ENCODE peak calls at places on chromosomes 12 and 14, in five cellular contexts. I, R, V, Q and B are unnamed samples.
A peak's percentile ranks its signal among the peaks of the same experiment; 100 is the strongest.

GRCh38 chr12:95557625-95558024 is 6.3 kb upstream of the USP44 start:
- DNase-seq in I (no peak), R (no peak), V (no peak), Q (no peak), B (no peak)

GRCh38 chr12:128672428-128672827 is 151.3 kb downstream of the SLC15A4 start:
- DNase-seq in I (no peak), R (no peak), V (no peak), Q (no peak), B (no peak)

GRCh38 chr12:120649442-120650248 is 9.2 kb downstream of the CABP1 start:
- DNase-seq in I (peak; percentile 68), R (no peak), V (no peak), Q (no peak), B (no peak)

GRCh38 chr12:110271015-110271414 is 10.0 kb upstream of the ATP2A2 start:
- DNase-seq in I (no peak), R (no peak), V (no peak), Q (no peak), B (no peak)

GRCh38 chr12:26238341-26239126 is 43.2 kb downstream of the SSPN start:
- DNase-seq in I (no peak), R (peak; percentile 80), V (peak; percentile 15), Q (no peak), B (no peak)

GRCh38 chr14:68444449-68445168 is 348.3 kb downstream of the ZFP36L1 start:
- DNase-seq in I (no peak), R (peak; percentile 79), V (peak; percentile 79), Q (peak; percentile 62), B (no peak)

GRCh38 chr12:42031847-42032564 is 112.7 kb downstream of the GXYLT1 start:
- DNase-seq in I (no peak), R (no peak), V (no peak), Q (no peak), B (no peak)

GRCh38 chr14:69263364-69263763 is 3.4 kb downstream of the GALNT16 start:
- DNase-seq in I (no peak), R (peak; percentile 92), V (peak; percentile 90), Q (no peak), B (no peak)

GRCh38 chr12:49632986-49633702 is 9.8 kb downstream of the PRPF40B start:
- DNase-seq in I (no peak), R (no peak), V (no peak), Q (no peak), B (no peak)

GRCh38 chr14:75088566-75089373 is 19.3 kb downstream of the ZC2HC1C start:
- DNase-seq in I (peak; percentile 87), R (peak; percentile 36), V (peak; percentile 71), Q (peak; percentile 37), B (no peak)

GRCh38 chr12:75714462-75715322 is 203.3 kb upstream of the KRR1 start:
- DNase-seq in I (no peak), R (peak; percentile 21), V (no peak), Q (no peak), B (no peak)

GRCh38 chr14:36553650-36554260 is 28.7 kb downstream of the NKX2-8 start:
- DNase-seq in I (peak; percentile 66), R (peak; percentile 42), V (peak; percentile 56), Q (no peak), B (no peak)

GRCh38 chr14:32197919-32198318 is 3.9 kb upstream of the RNU6-7 start:
- DNase-seq in I (no peak), R (no peak), V (no peak), Q (no peak), B (no peak)

GRCh38 chr14:59583755-59584154 is 7.1 kb upstream of the CCDC175 start:
- DNase-seq in I (no peak), R (peak; percentile 68), V (peak; percentile 51), Q (no peak), B (no peak)

GRCh38 chr12:96054262-96054645 is 18.9 kb upstream of the LTA4H start:
- DNase-seq in I (no peak), R (no peak), V (peak; percentile 29), Q (no peak), B (no peak)

GRCh38 chr12:112153900-112154234 is 28.5 kb downstream of the TRAFD1 start:
- DNase-seq in I (no peak), R (no peak), V (no peak), Q (no peak), B (no peak)

GRCh38 chr12:51323966-51324895 is at the start of gene BIN2:
- DNase-seq in I (no peak), R (no peak), V (no peak), Q (peak; percentile 32), B (no peak)

GRCh38 chr12:45205165-45205825 is 10.6 kb upstream of the ANO6 start:
- DNase-seq in I (no peak), R (no peak), V (no peak), Q (no peak), B (no peak)

GRCh38 chr12:52210186-52210924 is 18.5 kb upstream of the KRT80 start:
- DNase-seq in I (no peak), R (peak; percentile 82), V (peak; percentile 90), Q (no peak), B (no peak)

GRCh38 chr14:22658951-22659350 is 14.8 kb upstream of the OR6J1 start:
- DNase-seq in I (no peak), R (no peak), V (no peak), Q (no peak), B (no peak)

GRCh38 chr14:94174622-94175402 is 690 bp downstream of the PPP4R4 start:
- DNase-seq in I (peak; percentile 72), R (no peak), V (no peak), Q (peak; percentile 36), B (no peak)

GRCh38 chr12:80636832-80637231 is 70.6 kb upstream of the MYF6 start:
- DNase-seq in I (no peak), R (no peak), V (no peak), Q (no peak), B (no peak)
- TF ChIP-seq CTCF in I (no peak), R (no peak), V (no peak), Q (no peak), B (no peak)

DNA sequence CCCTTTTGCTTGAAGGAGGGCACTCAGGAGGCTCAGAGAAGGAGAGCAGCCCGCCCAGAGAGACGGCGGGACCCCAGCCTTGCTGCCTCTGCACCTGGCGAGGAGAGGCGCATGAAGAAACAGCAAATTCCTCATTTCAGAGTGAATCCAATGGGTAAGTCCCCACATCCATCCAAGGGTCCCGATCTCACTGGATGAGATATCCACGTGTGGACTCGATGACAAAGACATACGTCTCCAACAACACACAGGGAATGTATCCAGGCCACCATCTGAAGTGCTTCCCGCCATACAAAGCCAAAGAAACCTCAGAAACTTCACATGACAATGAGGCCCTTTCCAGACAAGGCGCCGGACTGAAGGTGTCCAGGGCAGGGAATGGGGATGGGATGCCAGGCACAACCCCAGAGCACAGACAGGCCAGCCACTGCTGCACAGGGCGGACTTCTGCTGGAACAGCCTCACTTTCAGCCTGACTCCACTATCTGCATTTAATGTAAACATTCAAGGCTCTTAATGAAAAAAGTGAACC is 14.5 kb downstream of the CCDC88C start:
- DNase-seq in I (no peak), R (no peak), V (no peak), Q (no peak), B (no peak)
- H3K4me1 ChIP-seq in I (peaks cover 8% of the 10 kb centered on the region), R (no peaks in the 10 kb centered on the region), V (no peaks in the 10 kb centered on the region), Q (peaks cover 26% of the 10 kb centered on the region), B (peaks cover 22% of the 10 kb centered on the region)

DNA sequence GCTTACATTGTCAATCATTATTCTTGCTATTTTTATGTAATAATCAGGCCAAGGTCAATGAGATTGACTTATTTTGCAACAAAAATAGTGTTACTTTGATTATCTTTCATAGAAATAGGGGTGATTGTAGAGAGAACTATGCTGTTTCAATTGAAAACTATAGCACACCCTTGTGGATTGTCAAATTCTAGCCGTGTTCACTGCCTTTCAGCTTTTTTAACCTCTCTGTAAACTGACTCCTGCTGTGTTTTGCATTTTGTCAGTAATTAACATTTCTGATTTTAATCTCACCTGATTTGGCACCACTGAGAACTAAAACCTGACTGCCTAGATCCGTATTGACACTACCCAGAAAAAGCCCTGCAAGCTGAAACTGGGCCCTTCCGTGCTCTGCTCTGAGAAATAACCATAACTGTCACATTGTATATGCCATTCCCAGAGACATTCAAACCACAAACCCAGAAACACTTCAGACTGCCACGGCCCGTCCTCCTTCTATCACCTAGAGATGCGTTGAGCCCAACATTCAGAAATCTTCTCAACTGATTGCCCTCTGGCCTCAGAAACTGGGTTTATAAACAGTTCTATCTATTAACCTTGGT is 26.6 kb upstream of the ETV6 start:
- DNase-seq in I (no peak), R (no peak), V (peak; percentile 7), Q (no peak), B (no peak)
- TF ChIP-seq CTCF in I (peak; percentile 32), R (peak; percentile 36), V (peak; percentile 20), Q (no peak), B (no peak)

GRCh38 chr12:108854055-108854452 is 3.3 kb downstream of the SSH1 start:
- DNase-seq in I (no peak), R (peak; percentile 92), V (peak; percentile 92), Q (no peak), B (no peak)

GRCh38 chr12:108856428-108857157 is 790 bp downstream of the SSH1 start:
- DNase-seq in I (peak; percentile 50), R (peak; percentile 89), V (peak; percentile 71), Q (peak; percentile 65), B (no peak)

GRCh38 chr12:108856170-108856427 is 1.3 kb downstream of the SSH1 start:
- DNase-seq in I (peak; percentile 24), R (no peak), V (no peak), Q (no peak), B (no peak)

GRCh38 chr12:108854453-108855283 is 2.7 kb downstream of the SSH1 start:
- DNase-seq in I (no peak), R (peak; percentile 99), V (peak; percentile 94), Q (peak; percentile 28), B (no peak)

DNA sequence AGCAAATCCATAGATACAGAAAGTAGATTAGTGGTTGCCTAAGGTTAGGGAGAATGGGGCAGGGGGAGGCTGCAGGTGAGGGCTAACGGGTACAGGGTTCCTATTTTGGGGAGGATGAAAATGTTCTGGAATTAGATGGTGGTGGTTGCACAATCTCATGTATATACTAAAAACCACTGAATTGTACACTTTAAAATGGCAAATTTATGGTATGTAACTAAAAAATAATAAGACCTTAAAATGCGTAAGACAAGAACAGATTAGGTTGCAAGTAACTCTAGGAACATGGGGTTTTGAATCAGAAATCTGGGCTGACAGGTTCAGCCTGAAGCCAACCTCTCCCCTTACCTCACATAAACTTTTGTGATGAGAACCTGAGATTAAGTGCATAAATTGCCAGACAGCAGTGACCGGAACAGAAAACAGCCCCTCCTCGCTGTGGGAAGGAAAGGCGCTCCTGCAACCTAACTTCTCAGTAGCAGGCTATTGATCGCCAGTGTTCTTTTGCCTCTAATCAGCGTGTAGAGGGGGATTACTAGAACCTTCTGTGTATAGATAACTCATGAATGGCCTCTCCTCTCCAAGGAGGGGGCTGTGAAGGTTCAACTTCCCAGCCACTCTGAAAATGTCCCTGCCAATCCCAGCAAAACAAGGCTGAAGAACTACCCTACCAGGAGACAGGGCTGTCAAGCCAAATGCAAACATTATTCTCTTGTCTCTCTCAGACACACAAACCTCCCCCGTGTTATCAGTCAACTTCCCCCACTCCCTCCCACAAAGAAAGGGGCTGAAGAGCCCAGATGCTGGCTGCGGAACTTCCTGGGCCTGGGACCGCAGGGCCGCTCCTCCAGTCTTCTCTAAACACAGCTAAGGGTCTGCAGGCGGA is 1.9 kb downstream of the SSH1 start:
- DNase-seq in I (no peak), R (peak; percentile 71), V (peak; percentile 69), Q (no peak), B (no peak)
- H3K4me1 ChIP-seq in I (peaks cover 25% of the 10 kb centered on the region), R (peaks cover 33% of the 10 kb centered on the region), V (peaks cover 24% of the 10 kb centered on the region), Q (peaks cover 11% of the 10 kb centered on the region), B (peaks cover 34% of the 10 kb centered on the region)

GRCh38 chr14:88791629-88792571 is 853 bp downstream of the EML5 start:
- DNase-seq in I (peak; percentile 37), R (peak; percentile 1), V (no peak), Q (peak; percentile 28), B (no peak)
- TF ChIP-seq CTCF in I (no peak), R (no peak), V (no peak), Q (no peak), B (no peak)